ENCODE peak calls at places on chromosomes 12 and 14, in eight cellular contexts. Y is Right ventricle myocardium superior; K is activated CD4-positive, alpha-beta T cell treated with anti-CD3 and anti-CD28 coated beads, Interleukin-2, amount 50 U/mL, for 1 hour; H is aorta; B is RCC 7860; F is KBM-7; E is fibroblast of mammary gland; G is stimulated activated effector memory CD8-positive, alpha-beta T cell treated with anti-CD3 and anti-CD28 coated beads, Interleukin-12 subunit alpha, Interleukin-12 subunit beta, amount 100 ng/mL, for 72 hours. J is an unnamed sample.

GRCh38 chr12:108629824-108630476 is 3.7 kb downstream of the SELPLG start:
- DNase-seq in Y (no peak), K (peak; percentile 47), H (peak; percentile 84), B (peak; percentile 73), F (peak; percentile 72), E (peak; percentile 88), G (peak; percentile 54), J (peak; percentile 42)

GRCh38 chr12:66538970-66539369 is 139.9 kb downstream of the GRIP1 start:
- DNase-seq in Y (no peak), K (no peak), H (no peak), B (no peak), F (no peak), E (no peak), G (no peak), J (peak; percentile 25)

GRCh38 chr14:30331030-30331429 is 227.9 kb upstream of the G2E3 start:
- DNase-seq in Y (no peak), K (no peak), H (no peak), B (no peak), F (no peak), E (no peak), G (no peak), J (no peak)

GRCh38 chr14:90721619-90722305 is 94.5 kb downstream of the TTC7B start:
- DNase-seq in Y (no peak), K (no peak), H (no peak), B (peak; percentile 11), F (no peak), E (peak; percentile 57), G (no peak), J (peak; percentile 25)

GRCh38 chr12:11820476-11820875 is 171.0 kb downstream of the ETV6 start:
- DNase-seq in Y (no peak), K (no peak), H (no peak), B (no peak), F (no peak), E (no peak), G (no peak), J (no peak)

GRCh38 chr14:94345344-94346072 is 22.4 kb upstream of the SERPINA6 start:
- DNase-seq in Y (no peak), K (no peak), H (no peak), B (peak; percentile 85), F (no peak), E (peak; percentile 97), G (no peak), J (peak; percentile 89)

GRCh38 chr12:182381-182883 is 31.5 kb downstream of the SLC6A12 start:
- DNase-seq in Y (no peak), K (no peak), H (no peak), B (peak; percentile 92), F (peak; percentile 46), E (peak; percentile 88), G (no peak), J (no peak)

GRCh38 chr12:68867606-68868005 is 59.6 kb downstream of the MDM2 start:
- DNase-seq in Y (no peak), K (no peak), H (no peak), B (no peak), F (no peak), E (no peak), G (no peak), J (no peak)

GRCh38 chr14:60021619-60022018 is 70.1 kb upstream of the PCNX4 start:
- DNase-seq in Y (no peak), K (no peak), H (no peak), B (no peak), F (no peak), E (no peak), G (no peak), J (no peak)

GRCh38 chr12:93913845-93914244 is 234.5 kb upstream of the PLXNC1 start:
- DNase-seq in Y (no peak), K (no peak), H (no peak), B (no peak), F (no peak), E (peak; percentile 77), G (no peak), J (no peak)

GRCh38 chr14:105448706-105449111 is 25.9 kb upstream of the CRIP2 start:
- DNase-seq in Y (peak; percentile 87), K (peak; percentile 73), H (peak; percentile 94), B (no peak), F (peak; percentile 55), E (peak; percentile 58), G (peak; percentile 60), J (no peak)

GRCh38 chr14:93137864-93138263 is 22.1 kb upstream of the ITPK1 start:
- DNase-seq in Y (peak; percentile 73), K (no peak), H (peak; percentile 78), B (no peak), F (no peak), E (no peak), G (no peak), J (peak; percentile 49)

GRCh38 chr14:25371053-25371452 is 321.1 kb upstream of the STXBP6 start:
- DNase-seq in Y (no peak), K (no peak), H (no peak), B (no peak), F (no peak), E (no peak), G (no peak), J (no peak)

GRCh38 chr14:32393119-32393518 is 64.0 kb downstream of the AKAP6 start:
- DNase-seq in Y (no peak), K (no peak), H (no peak), B (no peak), F (no peak), E (no peak), G (no peak), J (no peak)

GRCh38 chr12:32336261-32336660 is 63.1 kb upstream of the FGD4 start:
- DNase-seq in Y (no peak), K (no peak), H (no peak), B (no peak), F (no peak), E (peak; percentile 12), G (no peak), J (no peak)

GRCh38 chr12:51076235-51076930 is 7.0 kb downstream of the CSRNP2 start:
- DNase-seq in Y (no peak), K (peak; percentile 2), H (no peak), B (no peak), F (peak; percentile 35), E (no peak), G (no peak), J (no peak)

GRCh38 chr12:82414926-82415325 is 56.6 kb downstream of the METTL25 start:
- DNase-seq in Y (no peak), K (no peak), H (no peak), B (peak; percentile 41), F (no peak), E (no peak), G (no peak), J (no peak)

GRCh38 chr12:111754671-111755070 is 12.1 kb upstream of the ALDH2 start:
- DNase-seq in Y (peak; percentile 76), K (no peak), H (no peak), B (no peak), F (no peak), E (no peak), G (no peak), J (no peak)

GRCh38 chr12:82708507-82708906 is 21.8 kb downstream of the TMTC2 start:
- DNase-seq in Y (peak; percentile 55), K (no peak), H (no peak), B (no peak), F (no peak), E (no peak), G (no peak), J (no peak)

GRCh38 chr12:91704446-91704845 is 441.2 kb downstream of the BTG1 start:
- DNase-seq in Y (no peak), K (no peak), H (no peak), B (no peak), F (no peak), E (peak; percentile 62), G (no peak), J (no peak)

J was measured in SW480.